ENCODE peak calls at places on chromosomes 2 and 18, in five cellular contexts. O is upper lobe of right lung; U is activated naive CD4-positive, alpha-beta T cell treated with anti-CD3 and anti-CD28 coated beads, Interleukin-2, amount 10 ng/mL, durations not matched to agents 7 days and 5 days; J is NCI-H1092 treated with DMSO at 0.1 percent for 48 hours; R is DMS153. D is an unnamed sample.

GRCh38 chr2:33073018-33073417 is 126.3 kb downstream of the LTBP1 start:
- DNase-seq in O (no peak), U (no peak), J (no peak), R (no peak), D (no peak)

GRCh38 chr18:24018299-24018910 is 3.9 kb downstream of the TTC39C start:
- DNase-seq in O (no peak), U (no peak), J (no peak), R (no peak), D (no peak)

GRCh38 chr18:686339-687111 is 25.9 kb downstream of the ENOSF1 start:
- DNase-seq in O (no peak), U (no peak), J (no peak), R (no peak), D (no peak)

GRCh38 chr2:143939976-143940375 is 579.9 kb downstream of the ZEB2 start:
- DNase-seq in O (no peak), U (no peak), J (no peak), R (no peak), D (no peak)

GRCh38 chr2:102147935-102148334 is 5.4 kb downstream of the IL1R1 start:
- DNase-seq in O (no peak), U (no peak), J (no peak), R (no peak), D (no peak)

GRCh38 chr2:191626497-191627151 is 51.3 kb upstream of the NABP1 start:
- DNase-seq in O (no peak), U (no peak), J (no peak), R (no peak), D (no peak)

GRCh38 chr18:48838921-48839818 is 111.6 kb downstream of the SMAD7 start:
- DNase-seq in O (peak; percentile 58), U (no peak), J (no peak), R (no peak), D (no peak)

GRCh38 chr2:11343626-11344341 is 652 bp downstream of the ROCK2 start:
- DNase-seq in O (peak; percentile 80), U (peak; percentile 59), J (peak; percentile 31), R (peak; percentile 16), D (peak; percentile 27)

GRCh38 chr2:111534816-111535803 is 348.9 kb downstream of the ANAPC1 start:
- DNase-seq in O (no peak), U (peak; percentile 28), J (no peak), R (no peak), D (peak; percentile 48)

GRCh38 chr18:32439802-32440201 is 30.9 kb downstream of the GAREM1 start:
- DNase-seq in O (no peak), U (no peak), J (peak; percentile 16), R (no peak), D (no peak)

GRCh38 chr18:10321576-10321975 is 132.9 kb upstream of the APCDD1 start:
- DNase-seq in O (no peak), U (no peak), J (no peak), R (no peak), D (no peak)

GRCh38 chr2:31125918-31126695 is 12.1 kb downstream of the GALNT14 start:
- DNase-seq in O (no peak), U (no peak), J (no peak), R (no peak), D (no peak)

GRCh38 chr2:37869756-37870155 is 55.3 kb upstream of the RMDN2 start:
- DNase-seq in O (no peak), U (no peak), J (no peak), R (no peak), D (no peak)

GRCh38 chr2:99439989-99440388 is 49.8 kb downstream of the REV1 start:
- DNase-seq in O (no peak), U (no peak), J (no peak), R (no peak), D (no peak)

GRCh38 chr2:67982956-67983355 is 79.8 kb downstream of the C1D start:
- DNase-seq in O (no peak), U (no peak), J (no peak), R (no peak), D (no peak)

GRCh38 chr2:201255468-201255867 is 4.9 kb upstream of the CASP8 start:
- DNase-seq in O (no peak), U (no peak), J (no peak), R (no peak), D (no peak)

GRCh38 chr2:157692768-157693167 is 64.1 kb upstream of the ACVR1C start:
- DNase-seq in O (no peak), U (no peak), J (no peak), R (no peak), D (no peak)

GRCh38 chr2:100747551-100747950 is 72.4 kb upstream of the NPAS2 start:
- DNase-seq in O (no peak), U (no peak), J (no peak), R (no peak), D (no peak)